ENCODE peak calls at places on chromosomes 11 and 22, in five cellular contexts. Q, F, L, S and N are unnamed samples.

GRCh38 chr11:127106142-127106541 is 105.6 kb upstream of the KIRREL3 start:
- DNase-seq in Q (no peak), F (peak; percentile 21), L (peak; percentile 1), S (no peak), N (no peak)

GRCh38 chr11:12110714-12111481 is 508 bp downstream of the MICAL2 start:
- DNase-seq in Q (no peak), F (no peak), L (no peak), S (peak; percentile 30), N (peak; percentile 50)

GRCh38 chr11:105937738-105938137 is 84.3 kb downstream of the MSANTD4 start:
- DNase-seq in Q (no peak), F (no peak), L (no peak), S (no peak), N (no peak)

GRCh38 chr22:25736378-25737011 is 5.5 kb upstream of the MYO18B start:
- DNase-seq in Q (no peak), F (no peak), L (no peak), S (no peak), N (no peak)

GRCh38 chr11:106031210-106031845 is 9.3 kb upstream of the MSANTD4 start:
- DNase-seq in Q (no peak), F (no peak), L (no peak), S (no peak), N (no peak)

GRCh38 chr11:66082936-66083698 is 13.0 kb downstream of the PACS1 start:
- DNase-seq in Q (peak; percentile 11), F (no peak), L (no peak), S (no peak), N (no peak)

GRCh38 chr22:45072322-45072903 is 62.6 kb upstream of the PHF21B start:
- DNase-seq in Q (no peak), F (peak; percentile 21), L (no peak), S (no peak), N (no peak)

GRCh38 chr11:62842171-62842717 is 2.9 kb upstream of the WDR74 start:
- DNase-seq in Q (no peak), F (no peak), L (no peak), S (no peak), N (peak; percentile 52)

GRCh38 chr11:131033151-131033651 is 116.9 kb upstream of the SNX19 start:
- DNase-seq in Q (no peak), F (no peak), L (peak; percentile 73), S (no peak), N (no peak)

GRCh38 chr11:120268686-120269085 is 28.7 kb downstream of the POU2F3 start:
- DNase-seq in Q (no peak), F (no peak), L (no peak), S (no peak), N (no peak)

GRCh38 chr11:75562836-75563484 is 907 bp downstream of the SERPINH1 start:
- DNase-seq in Q (no peak), F (peak; percentile 12), L (no peak), S (no peak), N (no peak)

GRCh38 chr11:227824-228223 is 8.3 kb downstream of the SIRT3 start:
- DNase-seq in Q (no peak), F (no peak), L (no peak), S (no peak), N (no peak)

GRCh38 chr11:129611661-129612566 is 203.7 kb upstream of the TMEM45B start:
- DNase-seq in Q (no peak), F (peak; percentile 33), L (no peak), S (no peak), N (no peak)

GRCh38 chr22:17366830-17367229 is 2.4 kb upstream of the CECR2 start:
- DNase-seq in Q (no peak), F (no peak), L (no peak), S (peak; percentile 63), N (peak; percentile 61)

GRCh38 chr11:44615041-44615513 is 49.6 kb downstream of the CD82 start:
- DNase-seq in Q (no peak), F (no peak), L (no peak), S (no peak), N (no peak)

GRCh38 chr11:11882539-11882938 is 40.8 kb downstream of the USP47 start:
- DNase-seq in Q (no peak), F (no peak), L (no peak), S (no peak), N (no peak)

GRCh38 chr11:19276859-19277808 is 36.4 kb upstream of the E2F8 start:
- DNase-seq in Q (no peak), F (no peak), L (no peak), S (no peak), N (no peak)

GRCh38 chr11:93591247-93591898 is 48.2 kb upstream of the SMCO4 start:
- DNase-seq in Q (no peak), F (no peak), L (no peak), S (no peak), N (no peak)

GRCh38 chr11:110973401-110973980 is 261.3 kb upstream of the ARHGAP20 start:
- DNase-seq in Q (no peak), F (no peak), L (no peak), S (no peak), N (no peak)

GRCh38 chr11:14132312-14132711 is 169.8 kb downstream of the SPON1 start:
- DNase-seq in Q (no peak), F (no peak), L (no peak), S (no peak), N (no peak)

GRCh38 chr11:114065094-114065493 is 5.6 kb downstream of the ZBTB16 start:
- DNase-seq in Q (no peak), F (no peak), L (no peak), S (no peak), N (no peak)

GRCh38 chr22:26428515-26429457 is at the start of gene ASPHD2:
- DNase-seq in Q (no peak), F (peak; percentile 48), L (no peak), S (peak; percentile 96), N (peak; percentile 89)

GRCh38 chr11:127270848-127271247 is 270.3 kb upstream of the KIRREL3 start:
- DNase-seq in Q (no peak), F (no peak), L (no peak), S (no peak), N (no peak)

GRCh38 chr11:5726351-5726750 is 9.9 kb upstream of the OR56B1 start:
- DNase-seq in Q (no peak), F (no peak), L (no peak), S (no peak), N (no peak)

DNA sequence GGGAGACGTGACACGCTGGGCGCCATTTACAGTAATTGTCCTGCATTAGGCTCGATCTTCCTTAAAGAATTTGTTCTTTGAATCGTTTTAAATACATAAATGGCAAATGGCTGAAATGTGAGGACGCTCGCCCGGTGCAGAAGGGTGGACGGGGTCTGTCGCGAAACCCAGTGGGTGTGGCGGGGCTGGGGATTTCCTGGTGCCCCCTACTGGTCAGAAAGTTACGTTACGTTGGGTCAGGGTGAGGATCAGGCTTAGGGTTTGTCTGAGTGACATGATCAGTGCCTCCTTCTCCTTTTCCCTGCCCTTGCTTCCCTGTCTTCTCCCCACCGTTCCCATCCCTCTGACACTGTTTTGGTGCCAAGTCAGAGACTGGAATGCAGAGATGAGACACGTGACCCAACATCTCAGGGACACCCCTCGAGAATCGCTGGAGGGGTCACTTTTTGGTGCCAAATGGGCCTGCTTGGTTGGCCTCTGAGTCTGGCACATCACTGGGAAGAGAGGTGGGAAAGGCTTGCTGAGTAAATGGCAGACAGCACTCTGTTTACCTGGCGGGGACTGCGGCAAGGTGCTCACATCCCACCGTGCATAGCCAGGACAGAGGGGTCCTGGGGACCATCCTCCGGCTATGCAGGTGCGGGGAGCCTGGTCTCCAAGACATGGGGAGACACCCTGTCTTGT is 1107.6 kb downstream of the BRD1 start:
- DNase-seq in Q (no peak), F (no peak), L (no peak), S (no peak), N (no peak)
- TF ChIP-seq CTCF in Q (no peak), F (no peak), L (no peak), S (no peak), N (no peak)

GRCh38 chr22:39598017-39598965 is 27.7 kb downstream of the CACNA1I start:
- DNase-seq in Q (no peak), F (peak; percentile 28), L (no peak), S (peak; percentile 78), N (peak; percentile 81)
- TF ChIP-seq CTCF in Q (no peak), F (no peak), L (no peak), S (no peak), N (no peak)

GRCh38 chr11:69887330-69887729 is 68.1 kb upstream of the FGF3 start:
- DNase-seq in Q (no peak), F (no peak), L (no peak), S (no peak), N (no peak)
- TF ChIP-seq CTCF in Q (no peak), F (no peak), L (no peak), S (no peak), N (no peak)

GRCh38 chr22:20758688-20759087 is 15.2 kb upstream of the SERPIND1 start:
- DNase-seq in Q (no peak), F (no peak), L (no peak), S (no peak), N (no peak)
- TF ChIP-seq CTCF in Q (no peak), F (no peak), L (no peak), S (no peak), N (no peak)

DNA sequence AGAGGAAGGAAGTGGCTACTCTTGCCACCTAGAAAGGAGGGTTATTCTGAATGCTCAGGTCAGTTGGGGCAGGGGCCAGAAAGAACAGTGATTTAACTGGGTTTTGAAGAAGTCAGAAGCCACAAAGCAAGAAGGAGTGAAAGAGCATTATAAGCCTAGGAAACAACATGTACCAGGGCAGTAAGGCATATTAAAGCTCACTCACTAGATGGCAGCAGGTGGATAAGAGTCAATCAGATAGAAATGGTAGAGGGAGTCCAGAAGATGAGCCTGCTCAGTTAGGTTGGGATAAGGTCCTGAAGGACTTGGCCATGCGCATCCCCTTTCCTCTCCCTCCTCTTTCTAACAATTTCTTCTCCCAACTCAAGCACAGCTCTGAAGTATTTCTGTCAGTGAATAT is 22.0 kb upstream of the PATE1 start:
- DNase-seq in Q (no peak), F (no peak), L (no peak), S (no peak), N (no peak)
- TF ChIP-seq CTCF in Q (peak; percentile 11), F (no peak), L (peak; percentile 20), S (no peak), N (no peak)

GRCh38 chr11:67691149-67691548 is 16.7 kb upstream of the ALDH3B2 start:
- DNase-seq in Q (no peak), F (no peak), L (no peak), S (no peak), N (no peak)
- TF ChIP-seq CTCF in Q (no peak), F (no peak), L (peak; percentile 26), S (no peak), N (no peak)